ENCODE peak calls at places on chromosome 3, in seven cellular contexts. K, R, Z, D, C, W and M are unnamed samples.
A peak's percentile ranks its signal among the peaks of the same experiment; 100 is the strongest.

GRCh38 chr3:123750659-123751420 is 133.3 kb downstream of the MYLK start:
- DNase-seq in K (no peak), R (no peak), Z (no peak), D (peak; percentile 67), C (no peak), W (no peak), M (no peak)

GRCh38 chr3:129365296-129365695 is 63.1 kb downstream of the EFCAB12 start:
- DNase-seq in K (no peak), R (no peak), Z (no peak), D (no peak), C (no peak), W (no peak), M (no peak)

GRCh38 chr3:60594025-60594424 is 657.2 kb downstream of the FHIT start:
- DNase-seq in K (no peak), R (no peak), Z (no peak), D (no peak), C (no peak), W (no peak), M (no peak)

GRCh38 chr3:63228677-63229076 is 49.4 kb upstream of the SYNPR start:
- DNase-seq in K (peak; percentile 16), R (no peak), Z (peak; percentile 19), D (peak; percentile 74), C (no peak), W (no peak), M (peak; percentile 8)

GRCh38 chr3:27472166-27472565 is 12.0 kb downstream of the SLC4A7 start:
- DNase-seq in K (no peak), R (no peak), Z (no peak), D (no peak), C (no peak), W (no peak), M (no peak)

GRCh38 chr3:15330031-15330596 is 2.3 kb downstream of the SH3BP5 start:
- DNase-seq in K (no peak), R (no peak), Z (no peak), D (no peak), C (no peak), W (no peak), M (no peak)

GRCh38 chr3:143826296-143826695 is 22.0 kb downstream of the SLC9A9 start:
- DNase-seq in K (no peak), R (no peak), Z (no peak), D (no peak), C (no peak), W (no peak), M (no peak)

GRCh38 chr3:71903141-71903540 is 118.2 kb upstream of the PROK2 start:
- DNase-seq in K (no peak), R (no peak), Z (no peak), D (no peak), C (no peak), W (no peak), M (no peak)

GRCh38 chr3:16205156-16205870 is 30.8 kb downstream of the GALNT15 start:
- DNase-seq in K (no peak), R (no peak), Z (no peak), D (no peak), C (no peak), W (no peak), M (no peak)

GRCh38 chr3:98240133-98240532 is 23.9 kb upstream of the OR5H6 start:
- DNase-seq in K (no peak), R (no peak), Z (no peak), D (no peak), C (no peak), W (no peak), M (no peak)